ENCODE peak calls at places on chromosomes 5 and 9, in nine cellular contexts. G, X, W, M, V, I, O, B and L are unnamed samples.
A peak's percentile ranks its signal among the peaks of the same experiment; 100 is the strongest.

GRCh38 chr9:89863141-89863540 is 258.3 kb downstream of the GADD45G start:
- DNase-seq in G (no peak), X (no peak), W (no peak), M (no peak), V (no peak), I (no peak), O (no peak), B (no peak), L (no peak)

GRCh38 chr9:113949206-113950078 is 73.3 kb downstream of the ZNF618 start:
- DNase-seq in G (no peak), X (no peak), W (no peak), M (no peak), V (no peak), I (no peak), O (no peak), B (no peak), L (no peak)

GRCh38 chr9:136111190-136111589 is 7.5 kb downstream of the TMEM250 start:
- DNase-seq in G (no peak), X (no peak), W (no peak), M (no peak), V (no peak), I (no peak), O (no peak), B (no peak), L (no peak)

GRCh38 chr5:6792911-6793451 is 79.7 kb downstream of the TENT4A start:
- DNase-seq in G (no peak), X (no peak), W (no peak), M (no peak), V (no peak), I (no peak), O (no peak), B (no peak), L (no peak)

GRCh38 chr9:99966720-99967119 is 60.3 kb downstream of the STX17 start:
- DNase-seq in G (peak; percentile 69), X (peak; percentile 65), W (no peak), M (peak; percentile 27), V (no peak), I (no peak), O (peak; percentile 12), B (peak; percentile 7), L (peak; percentile 38)

GRCh38 chr5:100901851-100902341 is 1.2 kb downstream of the ST8SIA4 start:
- DNase-seq in G (no peak), X (peak; percentile 68), W (peak; percentile 9), M (peak; percentile 32), V (no peak), I (peak; percentile 69), O (peak; percentile 38), B (peak; percentile 18), L (no peak)

GRCh38 chr9:112447283-112447761 is 39.3 kb upstream of the KIAA1958 start:
- DNase-seq in G (no peak), X (no peak), W (no peak), M (no peak), V (no peak), I (no peak), O (peak; percentile 4), B (no peak), L (peak; percentile 7)

GRCh38 chr5:139246394-139246793 is 47.1 kb upstream of the MATR3 start:
- DNase-seq in G (no peak), X (peak; percentile 65), W (no peak), M (no peak), V (no peak), I (peak; percentile 13), O (peak; percentile 57), B (no peak), L (peak; percentile 43)

GRCh38 chr9:93452710-93453046 is 703 bp downstream of the FAM120AOS start:
- DNase-seq in G (no peak), X (no peak), W (no peak), M (peak; percentile 40), V (no peak), I (no peak), O (no peak), B (peak; percentile 41), L (no peak)

GRCh38 chr5:66582499-66582898 is 13.7 kb upstream of the MAST4 start:
- DNase-seq in G (no peak), X (no peak), W (no peak), M (no peak), V (no peak), I (no peak), O (peak; percentile 65), B (no peak), L (peak; percentile 24)

GRCh38 chr9:109593612-109594011 is 95.5 kb upstream of the PTPN3 start:
- DNase-seq in G (no peak), X (no peak), W (no peak), M (no peak), V (no peak), I (no peak), O (no peak), B (no peak), L (no peak)

GRCh38 chr9:127905788-127906191 is 6.4 kb upstream of the ST6GALNAC6 start:
- DNase-seq in G (no peak), X (no peak), W (no peak), M (no peak), V (no peak), I (peak; percentile 74), O (no peak), B (peak; percentile 35), L (no peak)

GRCh38 chr5:1006656-1007071 is 1.9 kb upstream of the NKD2 start:
- DNase-seq in G (no peak), X (peak; percentile 42), W (no peak), M (peak; percentile 16), V (peak; percentile 7), I (no peak), O (no peak), B (no peak), L (no peak)

GRCh38 chr5:77638763-77639451 is 394 bp upstream of the OTP start:
- DNase-seq in G (no peak), X (peak; percentile 94), W (no peak), M (no peak), V (no peak), I (no peak), O (no peak), B (no peak), L (no peak)

GRCh38 chr5:14728109-14728938 is 63.8 kb downstream of the OTULIN start:
- DNase-seq in G (peak; percentile 98), X (peak; percentile 94), W (no peak), M (no peak), V (no peak), I (no peak), O (no peak), B (no peak), L (no peak)

GRCh38 chr5:1110930-1111726 is 735 bp downstream of the SLC12A7 start:
- DNase-seq in G (no peak), X (peak; percentile 76), W (no peak), M (no peak), V (peak; percentile 69), I (no peak), O (peak; percentile 21), B (peak; percentile 51), L (no peak)

GRCh38 chr5:104977530-104977929 is 1414.9 kb upstream of the NUDT12 start:
- DNase-seq in G (peak; percentile 1), X (no peak), W (no peak), M (no peak), V (no peak), I (no peak), O (no peak), B (no peak), L (no peak)

GRCh38 chr5:76528547-76529334 is 94.5 kb downstream of the F2RL2 start:
- DNase-seq in G (no peak), X (no peak), W (no peak), M (no peak), V (no peak), I (no peak), O (no peak), B (no peak), L (no peak)

DNA sequence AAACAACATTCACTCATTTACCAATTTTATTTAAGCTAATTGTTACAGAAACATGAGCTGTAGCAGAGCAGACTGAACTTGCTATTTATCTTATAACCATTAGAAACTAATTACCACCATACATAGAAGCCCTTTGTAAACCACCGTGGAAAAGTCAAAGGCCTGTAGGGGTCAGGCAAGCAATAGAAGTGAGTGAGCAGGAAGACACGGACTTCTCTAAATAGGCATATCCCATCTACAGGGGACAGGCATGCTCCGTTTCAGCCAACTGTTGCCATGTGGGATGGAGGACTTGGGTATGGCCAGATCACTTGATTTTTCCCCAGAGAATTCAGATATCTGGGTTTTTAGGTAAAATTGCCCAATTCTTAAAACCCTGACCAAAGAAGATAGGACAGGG is 44.8 kb downstream of the PRRC1 start:
- DNase-seq in G (peak; percentile 16), X (peak; percentile 79), W (no peak), M (no peak), V (no peak), I (no peak), O (peak; percentile 46), B (no peak), L (no peak)
- TF ChIP-seq CTCF in G (peak; percentile 48), X (peak; percentile 79), W (no peak), M (peak; percentile 6), V (peak; percentile 41), I (no peak), O (peak; percentile 35), B (no peak), L (peak; percentile 35)

DNA sequence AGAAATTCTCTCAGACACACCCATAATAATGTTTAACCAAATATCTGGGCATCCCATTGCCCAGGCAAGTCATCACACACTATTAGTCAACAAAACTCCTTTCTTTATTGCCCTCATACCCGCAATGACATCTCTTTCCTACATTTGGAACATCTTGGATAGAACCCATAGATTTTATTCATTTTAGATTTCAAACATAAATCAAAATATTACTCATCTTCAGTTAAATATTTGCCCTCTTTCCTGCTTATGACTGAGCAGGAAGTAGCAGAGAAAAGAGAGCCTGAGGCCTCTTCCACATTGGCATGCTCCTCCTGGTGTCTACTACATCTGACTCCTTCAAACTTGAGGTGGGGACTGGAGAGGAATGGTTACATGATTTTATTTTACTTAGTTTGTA is 592.0 kb downstream of the CHSY3 start:
- DNase-seq in G (no peak), X (no peak), W (no peak), M (no peak), V (no peak), I (no peak), O (no peak), B (no peak), L (no peak)
- H3K27ac ChIP-seq in G (no peak overlapping the region), X (no peak overlapping the region), W (no peak overlapping the region), M (no peak overlapping the region), V (no peak overlapping the region), I (no peak overlapping the region), O (no peak overlapping the region), B (no peak overlapping the region), L (no peak overlapping the region)

GRCh38 chr9:137213160-137214060 is 7.9 kb downstream of the NDOR1 start:
- DNase-seq in G (no peak), X (no peak), W (no peak), M (no peak), V (no peak), I (no peak), O (no peak), B (no peak), L (no peak)
- H3K36me3 ChIP-seq in G (no peaks in the 10 kb centered on the region), X (peaks cover 19% of the 10 kb centered on the region), W (peaks cover 4% of the 10 kb centered on the region), M (peaks cover 10% of the 10 kb centered on the region), V (peaks cover 35% of the 10 kb centered on the region), I (no peaks in the 10 kb centered on the region), O (no peaks in the 10 kb centered on the region), B (no peaks in the 10 kb centered on the region), L (peaks cover 2% of the 10 kb centered on the region)

DNA sequence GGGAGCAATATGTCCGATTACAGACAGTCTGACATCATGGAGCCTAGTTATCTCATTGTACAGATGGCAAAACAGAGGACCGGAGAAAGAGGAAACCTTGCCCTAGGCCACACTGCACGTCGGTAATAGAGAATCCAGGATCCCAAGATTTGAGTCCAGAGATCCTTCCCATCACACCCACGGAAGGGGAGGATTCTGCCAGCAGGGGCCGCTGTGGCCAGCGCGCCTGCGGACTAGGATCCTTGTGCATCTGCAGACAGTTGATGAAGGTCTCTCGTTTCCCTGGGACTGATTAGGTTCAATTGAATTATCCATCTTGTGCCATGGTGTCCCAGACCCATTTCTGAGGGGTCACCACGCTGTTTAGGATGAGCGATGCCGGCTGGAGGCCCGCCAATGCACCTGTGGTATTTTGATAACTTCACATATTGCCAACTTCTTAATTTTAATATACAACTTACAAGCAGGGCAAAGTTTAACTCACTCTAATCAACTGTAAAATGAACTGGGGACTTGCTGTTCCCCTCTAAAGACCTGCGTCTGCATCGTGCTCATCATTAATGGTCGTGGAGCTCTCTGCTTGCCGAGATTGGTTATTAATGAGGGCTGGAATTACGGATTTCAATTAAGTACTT is 592.7 kb upstream of the BRINP1 start:
- DNase-seq in G (peak; percentile 12), X (peak; percentile 94), W (no peak), M (peak; percentile 63), V (peak; percentile 29), I (no peak), O (peak; percentile 58), B (peak; percentile 60), L (peak; percentile 8)
- TF ChIP-seq CTCF in G (peak; percentile 81), X (peak; percentile 97), W (peak; percentile 28), M (peak; percentile 54), V (peak; percentile 75), I (no peak), O (peak; percentile 90), B (peak; percentile 66), L (peak; percentile 93)